ENCODE peak calls at places on chromosomes 12 and 14, in four cellular contexts. O is foreskin keratinocyte, N is IMR-90, M is foreskin fibroblast. Z is an unnamed sample.

GRCh38 chr12:57765003-57765697 is 1.7 kb downstream of the CYP27B1 start:
- DNase-seq in N (peak; percentile 17), O (peak; percentile 75), M (peak; percentile 23), Z (no peak)

GRCh38 chr12:89756638-89757321 is 48.1 kb upstream of the ATP2B1 start:
- DNase-seq in M (peak; percentile 94), O (peak; percentile 100), N (peak; percentile 99), Z (peak; percentile 99)

GRCh38 chr12:63304844-63305243 is 153.8 kb upstream of the AVPR1A start:
- DNase-seq in N (no peak), O (peak; percentile 77), M (no peak), Z (no peak)

GRCh38 chr12:2588345-2588744 is 206.4 kb upstream of the FKBP4 start:
- DNase-seq in O (no peak), N (no peak), M (no peak), Z (no peak)

GRCh38 chr14:40691066-40691465 is 915.6 kb upstream of the LRFN5 start:
- DNase-seq in M (no peak), O (no peak), N (no peak), Z (no peak)

GRCh38 chr12:71641390-71641789 is 22.3 kb downstream of the ZFC3H1 start:
- DNase-seq in N (no peak), O (no peak), M (no peak), Z (no peak)

GRCh38 chr12:105025890-105026289 is 39.8 kb downstream of the NOPCHAP1 start:
- DNase-seq in O (no peak), N (peak; percentile 79), M (peak; percentile 64), Z (peak; percentile 25)

GRCh38 chr12:108414021-108414420 is 74.9 kb upstream of the CMKLR1 start:
- DNase-seq in M (no peak), N (no peak), O (peak; percentile 26), Z (no peak)

GRCh38 chr12:124026755-124027745 is 54.0 kb downstream of the ZNF664 start:
- DNase-seq in N (peak; percentile 86), M (peak; percentile 43), O (peak; percentile 66), Z (peak; percentile 43)

GRCh38 chr12:104456950-104457745 is 400 bp downstream of the CHST11 start:
- DNase-seq in M (peak; percentile 54), O (peak; percentile 78), N (peak; percentile 61), Z (peak; percentile 73)

GRCh38 chr12:4857472-4858291 is 52.0 kb upstream of the KCNA1 start:
- DNase-seq in N (peak; percentile 63), O (peak; percentile 45), M (peak; percentile 44), Z (peak; percentile 67)

DNA sequence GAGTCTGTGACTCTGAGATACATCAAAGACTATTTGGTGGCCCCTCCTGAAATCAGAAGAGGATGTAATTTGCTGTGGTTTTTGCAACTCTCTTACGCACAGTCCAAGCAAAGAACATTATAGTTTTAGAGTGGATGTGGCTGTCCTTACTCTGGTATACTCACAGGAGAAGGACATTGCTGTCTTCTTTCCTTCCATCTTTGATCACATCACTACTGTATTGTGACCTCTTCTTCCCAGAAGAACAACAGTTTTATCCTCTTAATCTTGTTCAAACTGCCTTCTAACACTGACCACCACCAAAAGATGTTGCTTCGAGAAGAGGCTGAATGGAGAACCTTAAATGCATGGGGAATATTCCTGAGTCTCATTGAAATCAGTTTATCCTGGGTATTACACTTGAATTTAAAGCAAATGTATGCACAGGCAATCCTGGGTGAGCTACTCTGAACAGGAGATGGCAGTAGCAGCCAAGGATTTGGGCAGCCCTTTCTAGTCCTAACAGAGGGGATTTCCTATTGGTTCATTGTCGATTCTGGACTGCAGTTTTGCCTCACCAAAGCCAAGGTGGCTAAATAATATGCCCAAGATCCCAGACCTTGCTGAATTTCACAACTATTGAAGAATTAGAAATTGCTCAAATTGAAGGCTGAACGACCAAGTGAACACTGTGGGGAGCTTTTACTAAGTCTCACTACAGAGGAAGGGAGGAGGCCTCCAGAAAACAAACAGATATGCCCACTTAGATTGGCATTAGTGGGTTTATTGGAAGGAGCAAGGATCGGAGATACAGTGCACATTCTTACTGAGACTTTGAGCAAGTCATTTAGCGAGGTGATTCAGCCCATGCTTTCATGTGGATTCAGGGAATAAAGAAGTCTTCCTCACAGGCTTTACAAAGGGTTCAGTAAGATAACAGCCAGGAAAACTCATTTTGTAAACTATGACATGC is 282.8 kb downstream of the PAWR start:
- DNase-seq in M (peak; percentile 81), O (peak; percentile 80), N (peak; percentile 91), Z (peak; percentile 84)
- TF ChIP-seq CTCF in M (peak; percentile 80), O (peak; percentile 95), N (peak; percentile 97), Z (peak; percentile 85)

GRCh38 chr12:114313910-114314309 is 92.0 kb downstream of the TBX5 start:
- DNase-seq in O (no peak), M (no peak), N (no peak), Z (no peak)
- TF ChIP-seq CTCF in O (no peak), M (no peak), N (no peak), Z (no peak)

GRCh38 chr14:74048291-74048690 is 29.1 kb downstream of the BBOF1 start:
- DNase-seq in N (peak; percentile 53), M (no peak), O (peak; percentile 64), Z (no peak)
- TF ChIP-seq CTCF in N (peak; percentile 9), M (no peak), O (peak; percentile 48), Z (peak; percentile 9)

GRCh38 chr14:73755434-73756014 is 41.3 kb upstream of the PNMA1 start:
- DNase-seq in M (no peak), O (peak; percentile 79), N (no peak), Z (peak; percentile 49)
- TF ChIP-seq CTCF in M (no peak), O (no peak), N (no peak), Z (no peak)

GRCh38 chr12:14057895-14058294 is 76.5 kb upstream of the GRIN2B start:
- DNase-seq in M (no peak), O (no peak), N (no peak), Z (no peak)
- TF ChIP-seq CTCF in M (no peak), O (no peak), N (no peak), Z (no peak)

GRCh38 chr12:34339922-34340321 is 317.6 kb downstream of the ALG10 start:
- DNase-seq in O (no peak), N (no peak), M (no peak), Z (no peak)
- TF ChIP-seq CTCF in O (no peak), N (no peak), M (no peak), Z (no peak)

GRCh38 chr12:12645485-12645884 is 33.8 kb downstream of the CREBL2 start:
- DNase-seq in M (no peak), O (no peak), N (peak; percentile 40), Z (peak; percentile 44)
- TF ChIP-seq CTCF in M (peak; percentile 49), O (peak; percentile 54), N (peak; percentile 47), Z (peak; percentile 50)

Z was measured in fibroblast of villous mesenchyme.